ENCODE peak calls at places on chromosome 1, in ten cellular contexts. O, Z, A, J, P, R, Y, C, M and D are unnamed samples.

GRCh38 chr1:43973981-43974442 is 748 bp upstream of the ATP6V0B start:
- ATAC-seq in O (no peak), Z (no peak), A (no peak), J (no peak), P (no peak), R (no peak), Y (no peak), C (no peak), M (peak; percentile 0), D (no peak)

GRCh38 chr1:212981025-212981495 is 30.7 kb downstream of the VASH2 start:
- ATAC-seq in O (peak; percentile 79), Z (peak; percentile 69), A (no peak), J (peak; percentile 44), P (peak; percentile 27), R (peak; percentile 63), Y (no peak), C (peak; percentile 48), M (no peak), D (peak; percentile 54)

GRCh38 chr1:169156537-169156936 is 50.0 kb downstream of the ATP1B1 start:
- ATAC-seq in O (no peak), Z (no peak), A (no peak), J (no peak), P (no peak), R (no peak), Y (no peak), C (no peak), M (no peak), D (no peak)

GRCh38 chr1:161196521-161197451 is 2.1 kb downstream of the ADAMTS4 start:
- ATAC-seq in O (no peak), Z (peak; percentile 3), A (no peak), J (peak; percentile 23), P (no peak), R (peak; percentile 21), Y (no peak), C (no peak), M (no peak), D (no peak)

GRCh38 chr1:2061065-2061778 is 11.0 kb downstream of the PRKCZ start:
- ATAC-seq in O (peak; percentile 95), Z (peak; percentile 22), A (no peak), J (peak; percentile 22), P (no peak), R (no peak), Y (no peak), C (no peak), M (no peak), D (no peak)

GRCh38 chr1:215543191-215543606 is 23.9 kb upstream of the KCTD3 start:
- ATAC-seq in O (peak; percentile 82), Z (peak; percentile 48), A (no peak), J (no peak), P (peak; percentile 93), R (no peak), Y (no peak), C (no peak), M (no peak), D (no peak)

GRCh38 chr1:28848408-28848807 is 36.4 kb downstream of the OPRD1 start:
- ATAC-seq in O (peak; percentile 67), Z (no peak), A (no peak), J (no peak), P (no peak), R (no peak), Y (no peak), C (no peak), M (no peak), D (no peak)

GRCh38 chr1:150221552-150221951 is 14.4 kb downstream of the ANP32E start:
- ATAC-seq in O (no peak), Z (no peak), A (peak; percentile 47), J (no peak), P (no peak), R (no peak), Y (no peak), C (no peak), M (no peak), D (no peak)

GRCh38 chr1:172144445-172145060 is 275.9 kb upstream of the C1orf105 start:
- ATAC-seq in O (peak; percentile 93), Z (peak; percentile 98), A (no peak), J (peak; percentile 96), P (peak; percentile 55), R (peak; percentile 98), Y (no peak), C (peak; percentile 95), M (no peak), D (peak; percentile 99)

GRCh38 chr1:186289943-186290560 is 85.0 kb downstream of the TPR start:
- ATAC-seq in O (no peak), Z (no peak), A (no peak), J (no peak), P (no peak), R (no peak), Y (peak; percentile 75), C (no peak), M (no peak), D (no peak)